ENCODE peak calls at places on chromosomes 2 and 18, in six cellular contexts. R is NCI-H1436; C is HS-5; K is GM12865; H is AG08396; M is central memory CD4-positive, alpha-beta T cell. N is an unnamed sample.

GRCh38 chr2:169877406-169877805 is 50.2 kb downstream of the UBR3 start:
- DNase-seq in R (no peak), C (no peak), K (peak; percentile 8), H (no peak), M (no peak), N (no peak)

GRCh38 chr18:54684786-54685185 is 93.7 kb downstream of the DYNAP start:
- DNase-seq in R (no peak), C (no peak), K (no peak), H (no peak), M (no peak), N (no peak)

GRCh38 chr2:226658555-226658954 is 141.1 kb downstream of the IRS1 start:
- DNase-seq in R (no peak), C (no peak), K (no peak), H (no peak), M (no peak), N (no peak)

GRCh38 chr2:9021563-9022211 is 18.2 kb upstream of the MBOAT2 start:
- DNase-seq in R (no peak), C (no peak), K (peak; percentile 8), H (no peak), M (no peak), N (no peak)

GRCh38 chr2:31333527-31334183 is 80.9 kb downstream of the XDH start:
- DNase-seq in R (peak; percentile 71), C (peak; percentile 63), K (peak; percentile 80), H (peak; percentile 70), M (peak; percentile 61), N (peak; percentile 69)

GRCh38 chr2:171706152-171706803 is 19.0 kb downstream of the DYNC1I2 start:
- DNase-seq in R (peak; percentile 5), C (no peak), K (peak; percentile 13), H (no peak), M (no peak), N (no peak)

GRCh38 chr2:107688135-107688534 is 138.6 kb upstream of the RGPD4 start:
- DNase-seq in R (no peak), C (no peak), K (no peak), H (no peak), M (no peak), N (no peak)

GRCh38 chr2:181655519-181655918 is 1.4 kb downstream of the CERKL start:
- DNase-seq in R (no peak), C (no peak), K (no peak), H (no peak), M (no peak), N (no peak)

GRCh38 chr2:196123679-196124373 is 47.6 kb downstream of the STK17B start:
- DNase-seq in R (no peak), C (no peak), K (no peak), H (no peak), M (no peak), N (no peak)

GRCh38 chr2:128442053-128442751 is 123.5 kb upstream of the HS6ST1 start:
- DNase-seq in R (no peak), C (no peak), K (no peak), H (no peak), M (no peak), N (no peak)

GRCh38 chr2:75574106-75574505 is 13.4 kb upstream of the EVA1A start:
- DNase-seq in R (no peak), C (no peak), K (no peak), H (no peak), M (no peak), N (no peak)

GRCh38 chr2:196230051-196230450 is 58.7 kb upstream of the STK17B start:
- DNase-seq in R (no peak), C (no peak), K (no peak), H (no peak), M (peak; percentile 84), N (no peak)

N was measured in naive B cell.